ENCODE peak calls at places on chromosomes 11 and 22, in nine cellular contexts. F is heart left ventricle; A is adrenal gland; S is Jurkat, Clone E6-1; H is mammary epithelial cell; P is CD4-positive, CD25-positive, alpha-beta regulatory T cell; Q is ovary; R is choroid plexus epithelial cell; B is AG09309. O is an unnamed sample.

GRCh38 chr22:37175414-37176144 is 12.5 kb downstream of the C1QTNF6 start:
- DNase-seq in A (peak; percentile 23), P (no peak), B (no peak), Q (no peak), R (no peak), H (no peak), S (no peak), F (peak; percentile 33), O (no peak)

GRCh38 chr11:124899376-124900145 is 1.9 kb upstream of the ROBO4 start:
- DNase-seq in B (no peak), R (no peak), A (no peak), F (peak; percentile 16), H (peak; percentile 40), Q (no peak), P (no peak), S (no peak), O (no peak)

GRCh38 chr11:76682681-76683080 is 12.1 kb upstream of the LRRC32 start:
- DNase-seq in F (no peak), H (no peak), S (no peak), P (no peak), R (no peak), A (no peak), Q (no peak), B (no peak), O (no peak)

GRCh38 chr11:37849731-37850130 is 1251.7 kb upstream of the RAG2 start:
- DNase-seq in A (no peak), F (no peak), R (peak; percentile 4), S (no peak), Q (no peak), P (no peak), H (no peak), B (no peak), O (no peak)

GRCh38 chr11:130801287-130802146 is 114.8 kb downstream of the SNX19 start:
- DNase-seq in Q (no peak), P (no peak), F (no peak), B (peak; percentile 66), A (no peak), R (no peak), H (no peak), S (no peak), O (no peak)

GRCh38 chr11:75919525-75919924 is 104.5 kb downstream of the UVRAG start:
- DNase-seq in S (no peak), R (peak; percentile 51), F (no peak), P (no peak), A (no peak), Q (no peak), H (no peak), B (no peak), O (no peak)

GRCh38 chr11:63768232-63769043 is at the start of gene ZFTA:
- DNase-seq in F (peak; percentile 75), P (peak; percentile 42), R (peak; percentile 62), S (peak; percentile 37), B (no peak), H (peak; percentile 43), Q (peak; percentile 67), A (peak; percentile 60), O (peak; percentile 61)

GRCh38 chr22:19527861-19528417 is 3.7 kb upstream of the CLDN5 start:
- DNase-seq in B (peak; percentile 4), R (peak; percentile 51), H (peak; percentile 27), F (no peak), P (no peak), Q (no peak), S (no peak), A (no peak), O (no peak)

DNA sequence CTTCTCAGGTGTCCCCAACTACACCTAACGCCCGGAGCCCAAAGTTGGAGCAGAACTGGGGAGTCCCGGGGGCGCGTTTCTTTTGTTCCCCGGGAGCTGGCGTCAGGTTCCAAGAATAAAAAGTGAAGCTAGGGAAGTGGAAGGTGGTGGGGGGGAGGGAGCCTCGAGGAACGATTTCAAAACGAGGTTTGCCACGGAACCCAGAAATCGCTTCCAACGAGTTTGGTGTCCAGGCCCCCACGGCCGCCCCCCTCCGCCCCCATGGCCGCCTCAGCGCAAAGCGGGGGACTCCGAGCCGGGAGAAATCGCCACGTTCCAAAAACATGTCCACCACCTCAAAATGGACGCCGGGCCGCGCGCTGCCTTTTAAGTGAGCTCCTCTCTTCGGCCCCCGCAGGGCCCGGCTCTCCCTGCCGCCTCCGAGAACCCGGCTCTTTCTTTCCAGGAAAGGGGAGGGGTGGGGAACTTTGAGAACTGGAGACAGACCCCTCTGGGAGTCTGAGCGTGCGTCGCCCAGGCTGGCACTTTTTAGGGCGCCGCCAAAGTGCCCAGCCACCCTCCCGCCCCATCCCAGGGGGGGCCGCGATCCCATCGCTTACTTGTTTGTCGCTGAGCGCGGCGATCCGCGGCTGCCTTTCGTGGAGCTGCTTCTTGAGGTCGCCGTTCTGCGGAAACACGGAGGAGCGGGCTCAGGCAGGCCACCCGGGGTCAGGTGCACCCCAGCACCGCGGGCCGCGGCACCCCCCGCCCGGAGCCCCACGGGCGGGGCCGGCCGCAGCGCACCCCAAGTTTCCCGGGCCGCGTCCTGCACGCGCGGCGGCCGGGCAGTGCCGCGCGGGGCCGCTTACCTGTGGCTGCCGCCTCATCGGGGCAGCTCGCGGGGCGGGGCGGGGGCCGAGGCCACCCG is 1.6 kb downstream of the PHF21B start:
- DNase-seq in A (peak; percentile 21), B (no peak), R (no peak), Q (peak; percentile 38), F (no peak), H (peak; percentile 16), S (no peak), P (no peak), O (no peak)
- H3K4me3 ChIP-seq in A (no peak overlapping the region), B (peak overlapping the region; percentile 7), R (no peak overlapping the region), Q (peak overlapping the region; percentile 46), F (peak overlapping the region; percentile 42), H (no peak overlapping the region), S (peak overlapping the region; percentile 77), P (no peak overlapping the region), O (peak overlapping the region; percentile 61)

GRCh38 chr22:33715626-33716025 is 204.7 kb downstream of the LARGE1 start:
- DNase-seq in B (no peak), P (no peak), A (no peak), Q (no peak), H (no peak), F (no peak), S (no peak), R (no peak), O (no peak)

GRCh38 chr22:33722817-33723216 is 197.5 kb downstream of the LARGE1 start:
- DNase-seq in P (no peak), H (no peak), R (no peak), A (no peak), S (no peak), F (no peak), B (no peak), Q (no peak), O (no peak)

GRCh38 chr22:33720166-33720878 is 200.0 kb downstream of the LARGE1 start:
- DNase-seq in B (no peak), Q (no peak), H (no peak), S (no peak), A (no peak), R (no peak), F (no peak), P (no peak), O (peak; percentile 29)

GRCh38 chr22:33715221-33715620 is 205.1 kb downstream of the LARGE1 start:
- DNase-seq in P (no peak), H (no peak), B (no peak), R (no peak), F (no peak), A (no peak), Q (no peak), S (no peak), O (no peak)

DNA sequence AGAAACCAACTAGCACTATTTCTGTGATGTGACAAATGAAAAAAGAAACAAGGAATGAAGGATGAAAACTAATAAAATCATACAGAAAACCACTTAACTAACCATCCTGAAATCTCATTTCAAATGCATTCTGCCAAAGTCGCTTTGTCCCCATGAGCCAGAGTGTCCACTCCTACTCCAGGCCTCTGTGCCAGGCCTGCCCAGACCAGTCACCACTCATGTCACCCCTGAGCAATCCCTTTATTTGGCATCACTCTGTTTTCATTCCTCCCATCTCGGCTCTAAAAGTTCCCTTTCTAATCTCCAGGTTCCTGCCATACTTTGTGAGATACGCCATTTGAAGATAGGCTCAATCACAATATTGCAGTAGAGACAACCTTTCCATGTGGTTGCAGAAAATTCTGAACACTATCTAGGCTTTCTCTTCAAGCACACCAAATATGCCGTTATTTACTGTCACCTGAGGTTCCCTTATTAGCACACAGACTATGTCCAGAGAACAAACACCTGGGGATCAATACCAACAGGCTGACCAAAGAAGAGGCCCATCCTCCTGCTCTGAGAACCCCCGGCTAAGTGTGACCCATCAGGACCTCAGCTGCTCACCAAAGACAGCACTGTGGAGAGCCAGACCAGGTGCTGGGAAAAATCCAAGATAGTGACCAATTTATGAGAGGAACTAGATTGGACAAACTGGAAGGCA is 202.4 kb downstream of the LARGE1 start:
- DNase-seq in S (no peak), H (no peak), R (no peak), B (no peak), Q (no peak), A (no peak), F (peak; percentile 59), P (no peak), O (no peak)
- H3K4me3 ChIP-seq in S (no peak overlapping the region), H (no peak overlapping the region), R (no peak overlapping the region), B (no peak overlapping the region), Q (no peak overlapping the region), A (no peak overlapping the region), F (no peak overlapping the region), P (no peak overlapping the region), O (no peak overlapping the region)

GRCh38 chr11:31823372-31824371 is 12.6 kb upstream of the PAX6 start:
- DNase-seq in F (no peak), P (no peak), S (no peak), Q (no peak), R (no peak), A (no peak), H (no peak), B (no peak), O (no peak)

GRCh38 chr11:31827458-31828206 is 16.5 kb upstream of the PAX6 start:
- DNase-seq in S (no peak), B (no peak), H (no peak), P (no peak), R (peak; percentile 35), A (no peak), Q (no peak), F (no peak), O (no peak)

GRCh38 chr11:31826530-31827438 is 15.7 kb upstream of the PAX6 start:
- DNase-seq in B (no peak), S (no peak), R (no peak), F (no peak), P (no peak), Q (no peak), H (no peak), A (no peak), O (no peak)

GRCh38 chr11:31824791-31825452 is 13.8 kb upstream of the PAX6 start:
- DNase-seq in B (no peak), S (no peak), P (no peak), R (no peak), H (no peak), F (no peak), Q (no peak), A (no peak), O (no peak)

DNA sequence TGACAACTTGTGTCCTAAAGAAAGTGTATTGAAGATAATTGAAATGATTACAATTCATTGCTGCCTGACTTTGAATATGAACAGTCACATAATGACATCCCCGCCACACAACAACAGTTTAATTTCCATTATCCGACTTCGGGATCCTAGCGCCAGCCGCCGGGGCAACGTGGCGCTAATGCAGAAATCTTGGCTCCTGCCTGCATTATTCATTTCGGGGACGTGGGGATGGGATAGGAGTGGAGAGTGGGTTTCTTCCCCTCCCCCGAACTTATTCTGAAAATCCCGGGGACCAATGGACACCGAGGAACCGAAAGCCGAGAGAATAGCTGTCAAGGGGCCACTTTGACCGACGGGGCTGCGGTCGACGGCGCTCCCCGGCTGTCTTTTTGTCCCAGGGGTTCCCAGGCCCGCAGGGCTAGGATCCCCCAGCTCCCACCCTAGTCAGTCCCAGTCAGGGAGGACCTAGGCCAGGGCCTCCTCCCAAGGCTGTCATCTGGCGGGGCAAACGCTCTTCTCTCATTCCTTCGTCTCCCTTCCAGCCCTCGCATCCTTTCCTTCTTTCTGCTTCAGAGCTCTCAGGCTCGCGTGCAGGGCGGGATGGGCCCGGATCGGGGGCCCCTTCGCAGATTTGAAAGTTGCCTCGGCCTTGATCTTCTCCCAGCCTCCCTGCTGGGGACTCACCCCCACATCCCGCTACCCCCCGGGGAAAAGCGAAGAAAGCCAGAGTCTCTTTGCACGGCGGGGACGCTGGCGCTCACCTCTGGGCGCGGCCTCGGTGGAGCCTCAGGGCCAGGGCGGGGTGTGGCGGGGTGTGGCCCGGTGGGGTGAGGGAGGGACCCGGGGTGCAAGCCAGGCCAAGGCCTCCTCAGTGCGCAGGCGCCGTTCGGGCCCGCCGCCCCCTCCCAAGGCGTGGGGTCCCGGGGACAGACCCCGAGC is 14.6 kb upstream of the PAX6 start:
- DNase-seq in S (no peak), F (no peak), R (no peak), H (no peak), A (no peak), Q (no peak), P (no peak), B (no peak), O (no peak)
- H3K4me3 ChIP-seq in S (no peak overlapping the region), F (no peak overlapping the region), R (no peak overlapping the region), H (no peak overlapping the region), A (no peak overlapping the region), Q (no peak overlapping the region), P (no peak overlapping the region), B (no peak overlapping the region), O (no peak overlapping the region)

DNA sequence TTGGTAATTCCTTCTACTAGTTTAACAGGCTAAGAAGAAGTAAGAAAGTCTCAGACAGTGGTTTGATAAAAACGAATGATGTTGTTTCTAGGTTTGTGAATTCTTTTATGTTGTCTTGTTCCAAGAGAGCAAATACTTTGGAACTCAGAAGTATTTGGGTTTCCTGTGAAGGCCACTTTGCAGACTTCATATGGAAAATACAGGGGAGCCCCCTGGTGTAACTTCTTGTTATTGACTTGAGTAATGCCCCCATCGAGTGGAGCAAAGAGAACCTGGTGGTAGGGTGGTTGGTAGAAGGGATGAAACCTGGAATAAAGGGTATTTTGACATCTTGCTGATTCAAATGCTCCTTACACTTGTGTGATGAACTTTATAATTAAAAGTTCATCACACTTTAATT is 40.0 kb upstream of the PTH start:
- DNase-seq in Q (no peak), H (peak; percentile 2), B (no peak), F (no peak), P (no peak), R (peak; percentile 5), S (peak; percentile 30), A (no peak), O (no peak)
- H3K4me3 ChIP-seq in Q (no peak overlapping the region), H (no peak overlapping the region), B (no peak overlapping the region), F (no peak overlapping the region), P (no peak overlapping the region), R (no peak overlapping the region), S (no peak overlapping the region), A (no peak overlapping the region), O (no peak overlapping the region)